ENCODE peak calls at places on chromosomes 5 and 9, in five cellular contexts. M is stimulated activated CD4-positive, alpha-beta T cell treated with anti-CD3 and anti-CD28 coated beads, Interleukin-12 subunit alpha, Interleukin-12 subunit beta, amount 100 ng/mL, for 24 hours; Y is choroid plexus epithelial cell; Q is psoas muscle; P is breast epithelium. D is an unnamed sample.

GRCh38 chr9:6805532-6805931 is 47.8 kb downstream of the KDM4C start:
- DNase-seq in Q (peak), Y (peak), P (no peak), M (no peak), D (no peak)

GRCh38 chr5:160165137-160166068 is 46.2 kb upstream of the PWWP2A start:
- DNase-seq in P (peak), Q (peak), Y (peak), M (no peak), D (peak)

GRCh38 chr9:69877852-69878507 is 57.4 kb downstream of the CFAP95 start:
- DNase-seq in M (no peak), Q (no peak), Y (peak), P (no peak), D (no peak)

GRCh38 chr9:99038396-99038795 is 66.5 kb upstream of the TGFBR1 start:
- DNase-seq in Y (no peak), Q (no peak), P (peak), M (no peak), D (no peak)

GRCh38 chr5:67234671-67235176 is 38.1 kb upstream of the CD180 start:
- DNase-seq in Q (peak), M (no peak), Y (peak), P (peak), D (no peak)

GRCh38 chr9:127519301-127520166 is 68.2 kb downstream of the LRSAM1 start:
- DNase-seq in Y (peak), P (no peak), M (peak), Q (no peak), D (peak)

GRCh38 chr5:65926893-65927292 is 518 bp downstream of the ERBIN start:
- DNase-seq in M (no peak), P (no peak), Q (no peak), Y (peak), D (peak)

GRCh38 chr9:108041551-108041950 is 552.0 kb upstream of the KLF4 start:
- DNase-seq in Q (no peak), P (no peak), M (no peak), Y (peak), D (no peak)

GRCh38 chr5:41896230-41896629 is 7.9 kb upstream of the RIMOC1 start:
- DNase-seq in Y (no peak), Q (no peak), M (no peak), P (no peak), D (no peak)

GRCh38 chr5:32562841-32563240 is 22.5 kb upstream of the SUB1 start:
- DNase-seq in P (no peak), Y (no peak), Q (no peak), M (no peak), D (no peak)